ENCODE peak calls at places on chromosomes 12 and 14, in six cellular contexts. S, V, U, X, Y and G are unnamed samples.

GRCh38 chr12:109517619-109518018 is 40.2 kb downstream of the UBE3B start:
- DNase-seq in S (no peak), V (no peak), U (no peak), X (no peak), Y (no peak), G (no peak)

GRCh38 chr14:65637780-65638179 is 225.2 kb downstream of the FUT8 start:
- DNase-seq in S (peak; percentile 1), V (no peak), U (no peak), X (no peak), Y (no peak), G (no peak)

GRCh38 chr14:54771411-54772027 is 131.1 kb downstream of the GCH1 start:
- DNase-seq in S (no peak), V (no peak), U (no peak), X (no peak), Y (no peak), G (no peak)

GRCh38 chr12:131151558-131152345 is 198.0 kb downstream of the ADGRD1 start:
- DNase-seq in S (no peak), V (no peak), U (no peak), X (no peak), Y (no peak), G (no peak)

GRCh38 chr12:57001448-57001906 is 4.9 kb downstream of the ZBTB39 start:
- DNase-seq in S (peak; percentile 60), V (peak; percentile 63), U (peak; percentile 87), X (peak; percentile 70), Y (peak; percentile 42), G (peak; percentile 88)

GRCh38 chr12:55823419-55823818 is 5.6 kb downstream of the ORMDL2 start:
- DNase-seq in S (no peak), V (no peak), U (no peak), X (no peak), Y (no peak), G (no peak)

GRCh38 chr12:64395739-64396138 is 5.2 kb upstream of the C12orf56 start:
- DNase-seq in S (peak; percentile 13), V (no peak), U (no peak), X (no peak), Y (no peak), G (no peak)

GRCh38 chr14:69615471-69616407 is 4.3 kb downstream of the SUSD6 start:
- DNase-seq in S (peak; percentile 84), V (peak; percentile 75), U (no peak), X (peak; percentile 49), Y (peak; percentile 63), G (peak; percentile 81)

GRCh38 chr12:108117163-108117849 is 11.8 kb upstream of the WSCD2 start:
- DNase-seq in S (no peak), V (no peak), U (no peak), X (no peak), Y (no peak), G (no peak)

GRCh38 chr12:46459111-46459510 is 86.5 kb upstream of the SLC38A2 start:
- DNase-seq in S (peak; percentile 91), V (no peak), U (no peak), X (no peak), Y (no peak), G (no peak)

GRCh38 chr12:48997719-48998496 is 1.3 kb downstream of the DDN start:
- DNase-seq in S (no peak), V (no peak), U (no peak), X (peak; percentile 40), Y (no peak), G (peak; percentile 84)

GRCh38 chr12:3275171-3276041 is 198.2 kb downstream of the TSPAN9 start:
- DNase-seq in S (peak; percentile 66), V (peak; percentile 86), U (peak; percentile 81), X (peak; percentile 83), Y (peak; percentile 82), G (peak; percentile 92)

GRCh38 chr14:58747181-58747580 is 109.4 kb downstream of the DACT1 start:
- DNase-seq in S (peak; percentile 86), V (no peak), U (peak; percentile 55), X (no peak), Y (peak; percentile 54), G (no peak)

GRCh38 chr14:91118511-91119068 is 4.7 kb downstream of the DGLUCY start:
- DNase-seq in S (no peak), V (no peak), U (no peak), X (no peak), Y (no peak), G (no peak)

GRCh38 chr12:106133136-106134087 is 5.3 kb downstream of the NUAK1 start:
- DNase-seq in S (peak; percentile 54), V (no peak), U (no peak), X (no peak), Y (no peak), G (no peak)

GRCh38 chr12:795305-795704 is 42.9 kb downstream of the WNK1 start:
- DNase-seq in S (no peak), V (no peak), U (no peak), X (no peak), Y (no peak), G (no peak)

GRCh38 chr14:89418452-89418851 is 1.4 kb upstream of the FOXN3 start:
- DNase-seq in S (no peak), V (no peak), U (no peak), X (no peak), Y (no peak), G (no peak)

GRCh38 chr14:51548187-51548586 is 103.5 kb upstream of the FRMD6 start:
- DNase-seq in S (no peak), V (no peak), U (no peak), X (no peak), Y (no peak), G (no peak)

GRCh38 chr12:24062642-24063245 is 113.3 kb upstream of the SOX5 start:
- DNase-seq in S (no peak), V (no peak), U (no peak), X (no peak), Y (no peak), G (no peak)

GRCh38 chr12:39077226-39077625 is 171.8 kb upstream of the CPNE8 start:
- DNase-seq in S (no peak), V (no peak), U (no peak), X (no peak), Y (no peak), G (no peak)

GRCh38 chr12:39070775-39071174 is 165.4 kb upstream of the CPNE8 start:
- DNase-seq in S (no peak), V (no peak), U (no peak), X (no peak), Y (no peak), G (no peak)

GRCh38 chr12:39074063-39074462 is 168.7 kb upstream of the CPNE8 start:
- DNase-seq in S (no peak), V (no peak), U (no peak), X (no peak), Y (no peak), G (no peak)

GRCh38 chr12:39072658-39073057 is 167.3 kb upstream of the CPNE8 start:
- DNase-seq in S (no peak), V (no peak), U (no peak), X (no peak), Y (no peak), G (no peak)

GRCh38 chr12:39071611-39072010 is 166.2 kb upstream of the CPNE8 start:
- DNase-seq in S (no peak), V (no peak), U (no peak), X (no peak), Y (no peak), G (no peak)
- TF ChIP-seq POLR2A in S (no peak), V (no peak), U (no peak), X (no peak), Y (no peak), G (no peak)

GRCh38 chr12:104769207-104769606 is 188.9 kb downstream of the SLC41A2 start:
- DNase-seq in S (no peak), V (no peak), U (no peak), X (no peak), Y (no peak), G (no peak)
- H3K4me1 ChIP-seq in S (no peaks in the 10 kb centered on the region), V (no peaks in the 10 kb centered on the region), U (no peaks in the 10 kb centered on the region), X (no peaks in the 10 kb centered on the region), Y (no peaks in the 10 kb centered on the region), G (peaks cover 17% of the 10 kb centered on the region)

DNA sequence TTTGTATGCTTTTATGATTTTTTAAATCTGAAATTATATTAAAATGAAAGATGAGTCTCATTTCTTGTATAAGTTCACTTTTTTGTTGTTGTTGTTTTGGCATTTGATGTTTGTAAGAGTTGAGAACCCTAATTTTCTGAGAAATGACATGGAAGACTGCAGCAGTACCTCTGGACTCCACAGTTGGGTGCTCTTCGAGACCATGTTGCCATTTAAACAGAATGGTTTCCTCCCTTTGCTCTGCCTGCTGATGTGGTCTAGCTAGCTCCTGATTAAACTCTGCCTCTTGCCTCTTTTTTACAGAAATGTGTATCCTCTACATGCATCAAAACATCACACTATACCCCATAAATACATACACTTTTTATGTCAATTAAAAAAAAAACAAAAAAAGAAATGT is 5.8 kb upstream of the LTA4H start:
- DNase-seq in S (no peak), V (no peak), U (no peak), X (no peak), Y (no peak), G (no peak)
- TF ChIP-seq POLR2A in S (no peak), V (no peak), U (no peak), X (no peak), Y (no peak), G (no peak)

GRCh38 chr12:54419088-54419887 is at the start of gene ITGA5:
- DNase-seq in S (peak; percentile 69), V (peak; percentile 89), U (peak; percentile 88), X (peak; percentile 66), Y (peak; percentile 88), G (peak; percentile 88)
- H3K4me1 ChIP-seq in S (peaks cover 27% of the 10 kb centered on the region), V (peaks cover 15% of the 10 kb centered on the region), U (no peaks in the 10 kb centered on the region), X (peaks cover 45% of the 10 kb centered on the region), Y (peaks cover 14% of the 10 kb centered on the region), G (peaks cover 83% of the 10 kb centered on the region)